ENCODE peak calls at places on chromosomes 3 and 15, in five cellular contexts. E is cardiac muscle cell; K is naive thymus-derived CD4-positive, alpha-beta T cell; Y is hepatocyte; L is fibroblast of lung. X is an unnamed sample.

GRCh38 chr3:63494646-63495045 is 157.8 kb upstream of the SNTN start:
- DNase-seq in K (no peak), Y (no peak), L (no peak), E (no peak), X (no peak)

GRCh38 chr3:61065451-61066011 is 185.7 kb downstream of the FHIT start:
- DNase-seq in L (no peak), Y (no peak), E (no peak), K (no peak), X (no peak)

GRCh38 chr3:196620228-196620627 is 19.3 kb upstream of the NRROS start:
- DNase-seq in L (peak; percentile 56), E (no peak), K (no peak), Y (no peak), X (peak; percentile 61)

GRCh38 chr3:59709702-59710555 is 660.1 kb upstream of the CFAP20DC start:
- DNase-seq in L (no peak), E (no peak), Y (no peak), K (peak; percentile 7), X (no peak)

GRCh38 chr3:45199837-45200648 is 26.0 kb downstream of the TMEM158 start:
- DNase-seq in Y (peak; percentile 78), L (peak; percentile 100), K (no peak), E (peak; percentile 92), X (no peak)

GRCh38 chr3:34683851-34684250 is 885.4 kb downstream of the PDCD6IP start:
- DNase-seq in K (no peak), Y (peak; percentile 82), E (peak; percentile 51), L (peak; percentile 33), X (no peak)

GRCh38 chr3:53074366-53074696 is 28.5 kb upstream of the SFMBT1 start:
- DNase-seq in Y (no peak), L (no peak), E (no peak), K (no peak), X (no peak)

GRCh38 chr3:189530822-189531221 is 100.4 kb upstream of the TP63 start:
- DNase-seq in K (no peak), L (peak; percentile 96), E (peak; percentile 63), Y (no peak), X (no peak)

GRCh38 chr3:194425399-194425798 is 26.3 kb upstream of the GP5 start:
- DNase-seq in E (no peak), Y (no peak), K (no peak), L (no peak), X (no peak)

GRCh38 chr15:89500397-89501270 is 4.3 kb upstream of the RHCG start:
- DNase-seq in E (no peak), K (no peak), Y (no peak), L (no peak), X (no peak)

GRCh38 chr3:88150371-88150770 is 612 bp downstream of the C3orf38 start:
- DNase-seq in K (no peak), Y (peak; percentile 7), L (peak; percentile 13), E (peak; percentile 25), X (no peak)

GRCh38 chr3:127613406-127613805 is 15.2 kb downstream of the MCM2 start:
- DNase-seq in K (no peak), E (no peak), Y (no peak), L (peak; percentile 39), X (no peak)

GRCh38 chr3:115877647-115877934 is 254.3 kb downstream of the GAP43 start:
- DNase-seq in K (no peak), Y (no peak), E (peak; percentile 29), L (no peak), X (no peak)

GRCh38 chr3:132006605-132007204 is 28.1 kb downstream of the CPNE4 start:
- DNase-seq in L (peak; percentile 14), K (no peak), E (peak; percentile 59), Y (peak; percentile 46), X (no peak)

GRCh38 chr3:120524171-120524923 is 71.8 kb upstream of the NDUFB4 start:
- DNase-seq in E (peak; percentile 69), L (peak; percentile 71), Y (no peak), K (no peak), X (no peak)

GRCh38 chr15:68082735-68083134 is 28.6 kb downstream of the PIAS1 start:
- DNase-seq in E (no peak), Y (no peak), L (no peak), K (no peak), X (no peak)

GRCh38 chr15:66946578-66947164 is 118.7 kb upstream of the SMAD3 start:
- DNase-seq in Y (peak; percentile 77), K (peak; percentile 50), L (peak; percentile 37), E (peak; percentile 78), X (peak; percentile 14)

GRCh38 chr3:117052356-117052755 is 342.8 kb downstream of the TUSC7 start:
- DNase-seq in E (no peak), Y (no peak), K (no peak), L (peak; percentile 67), X (no peak)

DNA sequence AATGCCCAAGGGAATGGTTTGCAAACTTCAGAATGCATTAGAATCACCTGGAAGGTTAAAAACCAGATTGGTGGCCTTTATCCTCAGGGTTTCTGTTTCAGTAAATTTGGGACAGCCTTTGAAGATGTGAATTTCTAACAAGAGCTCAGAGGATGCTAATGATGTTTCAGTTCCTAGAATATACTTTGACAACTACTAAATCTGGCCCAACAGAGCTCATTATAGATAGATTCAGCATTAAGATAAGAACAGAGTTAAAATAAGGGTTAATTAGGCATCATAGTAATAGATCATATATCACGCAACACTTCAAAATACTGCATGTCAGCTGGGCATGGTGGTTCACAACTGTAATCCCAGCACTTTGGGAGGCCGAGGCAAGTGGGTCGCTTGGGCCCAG is 9.3 kb upstream of the KPNA4 start:
- DNase-seq in K (no peak), Y (no peak), L (no peak), E (no peak), X (no peak)
- H3K4me3 ChIP-seq in K (no peak overlapping the region), Y (no peak overlapping the region), L (no peak overlapping the region), E (no peak overlapping the region), X (no peak overlapping the region)

GRCh38 chr3:32577621-32578556 is 7.2 kb upstream of the DYNC1LI1 start:
- DNase-seq in L (no peak), K (no peak), E (peak; percentile 73), Y (no peak), X (peak; percentile 51)
- H3K4me3 ChIP-seq in L (peak overlapping the region; percentile 44), K (peak overlapping the region; percentile 8), E (no peak overlapping the region), Y (no peak overlapping the region), X (peak overlapping the region; percentile 13)

GRCh38 chr3:129556890-129557736 is 14.1 kb downstream of the H1-8 start:
- DNase-seq in E (no peak), Y (peak; percentile 34), L (peak; percentile 81), K (no peak), X (no peak)

GRCh38 chr3:129557737-129558037 is 14.7 kb downstream of the H1-8 start:
- DNase-seq in L (no peak), E (no peak), Y (no peak), K (no peak), X (no peak)

GRCh38 chr3:129559565-129560079 is 16.6 kb downstream of the H1-8 start:
- DNase-seq in E (no peak), L (no peak), Y (no peak), K (no peak), X (no peak)

GRCh38 chr3:129558772-129559564 is 16.0 kb downstream of the H1-8 start:
- DNase-seq in L (peak; percentile 79), Y (peak; percentile 68), K (no peak), E (peak; percentile 77), X (no peak)

GRCh38 chr3:129558076-129558771 is 15.2 kb downstream of the H1-8 start:
- DNase-seq in L (peak; percentile 61), K (no peak), Y (no peak), E (no peak), X (no peak)
- H3K4me3 ChIP-seq in L (no peak overlapping the region), K (no peak overlapping the region), Y (no peak overlapping the region), E (no peak overlapping the region), X (no peak overlapping the region)

GRCh38 chr3:83235180-83235814 is 1473.9 kb upstream of the GBE1 start:
- DNase-seq in K (no peak), Y (no peak), L (no peak), E (no peak), X (no peak)

GRCh38 chr3:83230376-83230775 is 1468.9 kb upstream of the GBE1 start:
- DNase-seq in L (no peak), Y (no peak), E (no peak), K (no peak), X (no peak)

GRCh38 chr3:83230841-83231240 is 1469.4 kb upstream of the GBE1 start:
- DNase-seq in E (no peak), Y (no peak), L (no peak), K (no peak), X (no peak)

GRCh38 chr3:83233715-83234114 is 1472.3 kb upstream of the GBE1 start:
- DNase-seq in L (no peak), K (no peak), E (no peak), Y (no peak), X (no peak)
- H3K4me3 ChIP-seq in L (no peak overlapping the region), K (no peak overlapping the region), E (no peak overlapping the region), Y (no peak overlapping the region), X (no peak overlapping the region)

GRCh38 chr15:39781147-39781966 is 1.3 kb downstream of the FSIP1 start:
- DNase-seq in L (no peak), Y (no peak), E (no peak), K (no peak), X (no peak)
- H3K4me3 ChIP-seq in L (no peak overlapping the region), Y (peak overlapping the region; percentile 60), E (no peak overlapping the region), K (peak overlapping the region; percentile 98), X (no peak overlapping the region)

GRCh38 chr15:90593469-90594158 is 63.9 kb downstream of the CRTC3 start:
- DNase-seq in E (no peak), Y (no peak), L (no peak), K (no peak), X (no peak)
- H3K4me3 ChIP-seq in E (no peak overlapping the region), Y (no peak overlapping the region), L (no peak overlapping the region), K (peak overlapping the region; percentile 32), X (no peak overlapping the region)

X was measured in GM06990.